ENCODE peak calls at places on chromosomes 7 and 10, in seven cellular contexts. A, Y, J, H, X, E and L are unnamed samples.

GRCh38 chr10:44310762-44311562 is 73.9 kb downstream of the CXCL12 start:
- DNase-seq in X (peak), H (peak), Y (peak), J (peak), E (peak), A (peak), L (no peak)

GRCh38 chr10:23314835-23315239 is 29.8 kb downstream of the C10orf67 start:
- DNase-seq in X (peak), J (peak), H (peak), A (peak), Y (no peak), E (peak), L (no peak)

GRCh38 chr7:156178214-156178613 is 366.0 kb upstream of the SHH start:
- DNase-seq in A (no peak), E (no peak), Y (no peak), H (no peak), X (no peak), J (no peak), L (no peak)

GRCh38 chr7:81852701-81853100 is 82.9 kb upstream of the HGF start:
- DNase-seq in A (no peak), Y (no peak), H (no peak), X (no peak), E (no peak), J (no peak), L (no peak)

GRCh38 chr10:43913676-43914235 is 265.1 kb upstream of the ZNF32 start:
- DNase-seq in A (no peak), X (no peak), J (no peak), Y (no peak), E (no peak), H (no peak), L (no peak)

GRCh38 chr10:73819513-73820093 is 8.2 kb upstream of the NDST2 start:
- DNase-seq in Y (no peak), E (peak), J (no peak), X (no peak), A (no peak), H (no peak), L (no peak)

GRCh38 chr10:80487791-80488538 is 33.9 kb downstream of the TSPAN14 start:
- DNase-seq in X (no peak), H (no peak), Y (no peak), J (no peak), A (no peak), E (no peak), L (no peak)

GRCh38 chr7:69837387-69838068 is 239.3 kb downstream of the AUTS2 start:
- DNase-seq in Y (no peak), H (no peak), X (peak), A (no peak), J (no peak), E (no peak), L (no peak)

GRCh38 chr7:102891693-102892261 is 21.0 kb upstream of the LRRC17 start:
- DNase-seq in Y (no peak), H (no peak), X (peak), A (no peak), J (no peak), E (no peak), L (no peak)

GRCh38 chr7:118735436-118735835 is 510.9 kb downstream of the ANKRD7 start:
- DNase-seq in H (no peak), E (no peak), Y (no peak), J (no peak), X (no peak), A (no peak), L (no peak)

GRCh38 chr10:17335065-17335464 is 107.0 kb downstream of the VIM start:
- DNase-seq in J (no peak), X (peak), Y (no peak), H (no peak), E (no peak), A (no peak), L (no peak)

GRCh38 chr10:102300289-102300843 is 55.0 kb downstream of the GBF1 start:
- DNase-seq in E (no peak), J (no peak), H (no peak), A (no peak), Y (no peak), X (peak), L (no peak)

GRCh38 chr10:126663328-126663727 is 7.2 kb downstream of the C10orf90 start:
- DNase-seq in X (peak), Y (no peak), A (no peak), H (no peak), E (no peak), J (no peak), L (no peak)

GRCh38 chr7:45716380-45717203 is 142.4 kb downstream of the ADCY1 start:
- DNase-seq in J (no peak), E (no peak), H (no peak), A (no peak), X (no peak), Y (peak), L (no peak)

GRCh38 chr10:44437837-44438752 is 53.2 kb upstream of the CXCL12 start:
- DNase-seq in A (no peak), J (no peak), Y (no peak), H (no peak), E (no peak), X (no peak), L (no peak)

GRCh38 chr7:155358948-155359712 is 61.5 kb downstream of the INSIG1 start:
- DNase-seq in J (no peak), Y (peak), A (no peak), E (no peak), H (no peak), X (no peak), L (no peak)

GRCh38 chr10:84348860-84349259 is 20.5 kb downstream of the CCSER2 start:
- DNase-seq in A (no peak), E (no peak), H (no peak), X (peak), Y (no peak), J (no peak), L (no peak)

GRCh38 chr10:88458209-88458608 is 124.9 kb downstream of the RNLS start:
- DNase-seq in H (no peak), Y (no peak), E (no peak), X (no peak), A (no peak), J (no peak), L (no peak)

GRCh38 chr7:2473496-2474180 is 2.6 kb downstream of the GRIFIN start:
- DNase-seq in J (no peak), A (no peak), E (no peak), H (no peak), X (no peak), Y (no peak), L (peak)

GRCh38 chr7:154953006-154953684 is 49.8 kb downstream of the PAXIP1 start:
- DNase-seq in H (peak), Y (no peak), E (peak), J (peak), A (peak), X (peak), L (no peak)

GRCh38 chr7:78220754-78221153 is 422.2 kb downstream of the PHTF2 start:
- DNase-seq in Y (no peak), J (no peak), A (no peak), E (no peak), X (no peak), H (no peak), L (no peak)

GRCh38 chr10:75186310-75186709 is 24.3 kb upstream of the VDAC2 start:
- DNase-seq in A (no peak), Y (no peak), X (no peak), E (no peak), H (no peak), J (no peak), L (no peak)

GRCh38 chr7:158689500-158689899 is 15.1 kb downstream of the NCAPG2 start:
- DNase-seq in A (no peak), E (no peak), H (no peak), X (no peak), J (no peak), Y (no peak), L (no peak)

GRCh38 chr7:19698331-19698730 is 10.5 kb downstream of the POLR1F start:
- DNase-seq in H (no peak), J (no peak), Y (no peak), E (no peak), X (no peak), A (no peak), L (no peak)

GRCh38 chr10:126062132-126063032 is 166.0 kb downstream of the FANK1 start:
- DNase-seq in A (no peak), J (no peak), E (no peak), X (peak), H (no peak), Y (no peak), L (peak)

GRCh38 chr10:24255115-24255895 is 46.4 kb downstream of the KIAA1217 start:
- DNase-seq in H (no peak), Y (no peak), X (peak), E (no peak), J (no peak), A (no peak), L (no peak)

GRCh38 chr10:24503627-24504320 is 219.9 kb downstream of the ARHGAP21 start:
- DNase-seq in E (peak), Y (no peak), H (peak), X (peak), J (peak), A (peak), L (no peak)

GRCh38 chr7:112346381-112347060 is 103.7 kb upstream of the IFRD1 start:
- DNase-seq in X (no peak), H (no peak), J (no peak), A (no peak), E (no peak), Y (no peak), L (no peak)

GRCh38 chr10:72041491-72041890 is 46.9 kb downstream of the SPOCK2 start:
- DNase-seq in H (no peak), J (no peak), A (no peak), E (no peak), Y (no peak), X (no peak), L (no peak)

GRCh38 chr7:33853361-33854062 is 51.8 kb upstream of the BMPER start:
- DNase-seq in E (no peak), X (peak), J (no peak), A (no peak), Y (no peak), H (no peak), L (no peak)

GRCh38 chr10:360653-361052 is 225.4 kb downstream of the ZMYND11 start:
- DNase-seq in E (no peak), A (no peak), Y (no peak), J (no peak), H (no peak), X (no peak), L (no peak)